ENCODE peak calls at places on chromosomes 3 and 15, in five cellular contexts. G is midbrain; O is stimulated activated CD4-positive, alpha-beta T cell treated with anti-CD3 and anti-CD28 coated beads, Interleukin-2, amount 100 ng/mL, for 24 hours; V is GM13977; E is foreskin fibroblast. D is an unnamed sample.

GRCh38 chr3:111582114-111582461 is 13.1 kb downstream of the ZBED2 start:
- DNase-seq in G (no peak), O (no peak), V (no peak), E (peak; percentile 74), D (no peak)

GRCh38 chr3:126102530-126102951 is 18.6 kb upstream of the SLC41A3 start:
- DNase-seq in G (no peak), O (no peak), V (no peak), E (no peak), D (no peak)

GRCh38 chr15:66016199-66016598 is 146.9 kb downstream of the RAB11A start:
- DNase-seq in G (no peak), O (no peak), V (no peak), E (no peak), D (no peak)

GRCh38 chr15:65792988-65793812 is 1.1 kb upstream of the DENND4A start:
- DNase-seq in G (no peak), O (no peak), V (no peak), E (no peak), D (peak; percentile 58)

GRCh38 chr3:155861476-155862183 is 7.4 kb upstream of the SLC33A1 start:
- DNase-seq in G (no peak), O (no peak), V (no peak), E (no peak), D (no peak)

GRCh38 chr3:113035387-113035982 is 44.7 kb downstream of the GTPBP8 start:
- DNase-seq in G (peak; percentile 7), O (peak; percentile 42), V (peak; percentile 67), E (peak; percentile 36), D (no peak)

GRCh38 chr3:71211083-71211482 is 372.4 kb downstream of the FOXP1 start:
- DNase-seq in G (no peak), O (no peak), V (no peak), E (no peak), D (no peak)

GRCh38 chr15:85622432-85622831 is 172.3 kb downstream of the KLHL25 start:
- DNase-seq in G (no peak), O (no peak), V (no peak), E (no peak), D (no peak)

GRCh38 chr15:36769110-36769509 is 189.7 kb downstream of the CDIN1 start:
- DNase-seq in G (no peak), O (no peak), V (no peak), E (peak; percentile 37), D (no peak)

GRCh38 chr15:33639968-33640367 is 328.3 kb upstream of the CHRM5 start:
- DNase-seq in G (no peak), O (no peak), V (no peak), E (no peak), D (no peak)

GRCh38 chr3:150077581-150078247 is 107.0 kb upstream of the PFN2 start:
- DNase-seq in G (no peak), O (no peak), V (no peak), E (no peak), D (no peak)

GRCh38 chr15:79883579-79884203 is 13.1 kb downstream of the MTHFS start:
- DNase-seq in G (no peak), O (no peak), V (no peak), E (no peak), D (no peak)

GRCh38 chr3:14273886-14274517 is 95.4 kb downstream of the LSM3 start:
- DNase-seq in G (no peak), O (no peak), V (no peak), E (no peak), D (no peak)

GRCh38 chr3:151673974-151674373 is 59.8 kb upstream of the AADACL2 start:
- DNase-seq in G (no peak), O (no peak), V (no peak), E (no peak), D (no peak)

GRCh38 chr15:55915221-55915620 is 78.2 kb downstream of the NEDD4 start:
- DNase-seq in G (no peak), O (no peak), V (no peak), E (no peak), D (no peak)

GRCh38 chr3:28322464-28322863 is 26.1 kb upstream of the ZCWPW2 start:
- DNase-seq in G (no peak), O (no peak), V (no peak), E (peak; percentile 39), D (no peak)

GRCh38 chr15:60781211-60781713 is 302.3 kb upstream of the ICE2 start:
- DNase-seq in G (peak; percentile 70), O (no peak), V (no peak), E (no peak), D (no peak)

GRCh38 chr3:38984731-38985130 is 67.0 kb downstream of the SCN11A start:
- DNase-seq in G (no peak), O (no peak), V (no peak), E (no peak), D (no peak)

D was measured in activated effector memory CD4-positive, alpha-beta T cell treated with anti-CD3 and anti-CD28 coated beads, Interleukin-2, amount 50 U/mL, for 16 hours.